ENCODE peak calls at places on chromosomes 16 and 17, in four cellular contexts. H is IMR-90, Q is H9, N is mesendoderm. Z is an unnamed sample.

GRCh38 chr16:69109486-69110270 is 4.2 kb downstream of the HAS3 start:
- DNase-seq in H (no peak), Q (no peak), N (no peak), Z (no peak)

GRCh38 chr17:35984140-35984539 is 2.4 kb downstream of the CCL14 start:
- DNase-seq in H (no peak), Q (peak; percentile 19), N (no peak), Z (no peak)

GRCh38 chr17:36092228-36092627 is 2.3 kb upstream of the CCL3 start:
- DNase-seq in H (no peak), Q (peak; percentile 14), N (no peak), Z (no peak)

GRCh38 chr17:43377056-43377810 is 21.6 kb upstream of the ARL4D start:
- DNase-seq in H (no peak), Q (peak; percentile 74), N (no peak), Z (no peak)

GRCh38 chr17:4054446-4054845 is 88.4 kb downstream of the ZZEF1 start:
- DNase-seq in H (no peak), Q (no peak), N (no peak), Z (no peak)

GRCh38 chr17:38852771-38853291 is 690 bp downstream of the RPL23 start:
- DNase-seq in H (no peak), Q (no peak), N (peak; percentile 60), Z (no peak)

GRCh38 chr17:75557075-75557851 is 30.3 kb upstream of the MYO15B start:
- DNase-seq in H (peak; percentile 17), Q (no peak), N (peak; percentile 25), Z (peak; percentile 56)

GRCh38 chr17:48024149-48025039 is 13.2 kb downstream of the COPZ2 start:
- DNase-seq in H (no peak), Q (peak; percentile 79), N (peak; percentile 76), Z (peak; percentile 75)

GRCh38 chr16:81632392-81633146 is 146.5 kb upstream of the PLCG2 start:
- DNase-seq in H (peak; percentile 94), Q (no peak), N (no peak), Z (no peak)

GRCh38 chr16:4370570-4371480 is 823 bp upstream of the VASN start:
- DNase-seq in H (peak; percentile 93), Q (no peak), N (no peak), Z (no peak)

GRCh38 chr17:42337442-42337841 is 49.1 kb downstream of the STAT5A start:
- DNase-seq in H (peak; percentile 81), Q (no peak), N (no peak), Z (peak; percentile 90)

GRCh38 chr16:82954224-82954929 is 327.6 kb downstream of the CDH13 start:
- DNase-seq in H (peak; percentile 70), Q (no peak), N (no peak), Z (no peak)

GRCh38 chr16:11130978-11131665 is 124.9 kb downstream of the SOCS1 start:
- DNase-seq in H (no peak), Q (no peak), N (no peak), Z (no peak)
- H3K27ac ChIP-seq in H (no peak overlapping the region), Q (no peak overlapping the region), N (no peak overlapping the region), Z (no peak overlapping the region)

GRCh38 chr16:30986129-30986991 is 1.4 kb downstream of the HSD3B7 start:
- DNase-seq in H (no peak), Q (no peak), N (no peak), Z (no peak)
- H4K8ac ChIP-seq in H (no peak overlapping the region), Q (no peak overlapping the region), N (no peak overlapping the region), Z (no peak overlapping the region)

GRCh38 chr17:32463304-32463703 is 19.0 kb downstream of the PSMD11 start:
- DNase-seq in H (no peak), Q (no peak), N (no peak), Z (no peak)
- H3K27ac ChIP-seq in H (no peak overlapping the region), Q (no peak overlapping the region), N (no peak overlapping the region), Z (no peak overlapping the region)

DNA sequence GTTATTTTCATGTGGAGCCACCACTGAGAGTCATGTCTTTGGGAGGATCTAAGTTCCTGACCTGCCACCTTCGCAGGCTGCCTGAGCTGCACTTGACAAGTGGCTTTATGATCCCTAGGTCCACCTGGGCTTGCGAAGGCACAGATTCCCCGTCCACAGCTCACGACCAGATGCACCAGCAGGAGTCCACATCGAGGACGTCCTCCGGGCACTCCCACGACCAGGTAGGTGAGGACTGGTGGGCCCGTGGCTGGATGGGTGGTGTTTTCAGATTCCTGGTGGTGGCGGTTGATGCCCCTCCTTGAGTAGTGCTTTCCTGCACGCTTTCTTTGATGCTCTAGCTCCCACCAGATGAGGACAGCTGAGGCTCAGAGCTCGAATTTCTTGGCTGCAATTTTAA is 14.8 kb downstream of the FAM234A start:
- DNase-seq in H (no peak), Q (no peak), N (no peak), Z (no peak)
- H4K8ac ChIP-seq in H (no peak overlapping the region), Q (no peak overlapping the region), N (no peak overlapping the region), Z (no peak overlapping the region)

Z was measured in trophoblast cell.